ENCODE peak calls at places on chromosomes 1 and 21, in nine cellular contexts. One of them, this sample, is unnamed.

GRCh38 chr1:44707112-44707881 is 23.7 kb downstream of the RNU5D-1 start:
- DNase-seq in activated T-cell treated with anti-CD3 and anti-CD28 coated beads for 4 hours: no peak
- DNase-seq in germinal center: no peak
- DNase-seq in stimulated activated CD4-positive, alpha-beta T cell treated with anti-CD3 and anti-CD28 coated beads, Interleukin-2, amount 100 ng/mL, for 48 hours: no peak
- DNase-seq in COR-L47: no peak
- DNase-seq in HS-5: peak
- DNase-seq in Panc1: peak
- DNase-seq in stimulated activated CD8-positive, alpha-beta memory T cell treated with anti-CD3 and anti-CD28 coated beads, Interleukin-4, amount 100 ng/mL, for 24 hours: no peak
- DNase-seq in pancreas: no peak
- DNase-seq in this sample: no peak

GRCh38 chr1:11691302-11691914 is at the start of gene DRAXIN:
- DNase-seq in stimulated activated CD8-positive, alpha-beta memory T cell treated with anti-CD3 and anti-CD28 coated beads, Interleukin-4, amount 100 ng/mL, for 24 hours: no peak
- DNase-seq in Panc1: no peak
- DNase-seq in HS-5: no peak
- DNase-seq in stimulated activated CD4-positive, alpha-beta T cell treated with anti-CD3 and anti-CD28 coated beads, Interleukin-2, amount 100 ng/mL, for 48 hours: no peak
- DNase-seq in pancreas: no peak
- DNase-seq in COR-L47: peak
- DNase-seq in activated T-cell treated with anti-CD3 and anti-CD28 coated beads for 4 hours: no peak
- DNase-seq in germinal center: no peak
- DNase-seq in this sample: no peak

GRCh38 chr1:170032531-170033295 is 41.8 kb downstream of the KIFAP3 start:
- DNase-seq in Panc1: no peak
- DNase-seq in activated T-cell treated with anti-CD3 and anti-CD28 coated beads for 4 hours: no peak
- DNase-seq in HS-5: peak
- DNase-seq in germinal center: no peak
- DNase-seq in COR-L47: no peak
- DNase-seq in pancreas: no peak
- DNase-seq in stimulated activated CD8-positive, alpha-beta memory T cell treated with anti-CD3 and anti-CD28 coated beads, Interleukin-4, amount 100 ng/mL, for 24 hours: no peak
- DNase-seq in stimulated activated CD4-positive, alpha-beta T cell treated with anti-CD3 and anti-CD28 coated beads, Interleukin-2, amount 100 ng/mL, for 48 hours: no peak
- DNase-seq in this sample: no peak

GRCh38 chr1:157226739-157227138 is 88.5 kb upstream of the ETV3 start:
- DNase-seq in HS-5: no peak
- DNase-seq in COR-L47: no peak
- DNase-seq in stimulated activated CD4-positive, alpha-beta T cell treated with anti-CD3 and anti-CD28 coated beads, Interleukin-2, amount 100 ng/mL, for 48 hours: no peak
- DNase-seq in Panc1: no peak
- DNase-seq in pancreas: no peak
- DNase-seq in activated T-cell treated with anti-CD3 and anti-CD28 coated beads for 4 hours: no peak
- DNase-seq in germinal center: no peak
- DNase-seq in stimulated activated CD8-positive, alpha-beta memory T cell treated with anti-CD3 and anti-CD28 coated beads, Interleukin-4, amount 100 ng/mL, for 24 hours: no peak
- DNase-seq in this sample: no peak

GRCh38 chr1:153962088-153963029 is 978 bp downstream of the SLC39A1 start:
- DNase-seq in activated T-cell treated with anti-CD3 and anti-CD28 coated beads for 4 hours: no peak
- DNase-seq in stimulated activated CD8-positive, alpha-beta memory T cell treated with anti-CD3 and anti-CD28 coated beads, Interleukin-4, amount 100 ng/mL, for 24 hours: no peak
- DNase-seq in Panc1: no peak
- DNase-seq in HS-5: no peak
- DNase-seq in COR-L47: no peak
- DNase-seq in pancreas: peak
- DNase-seq in stimulated activated CD4-positive, alpha-beta T cell treated with anti-CD3 and anti-CD28 coated beads, Interleukin-2, amount 100 ng/mL, for 48 hours: no peak
- DNase-seq in germinal center: no peak
- DNase-seq in this sample: no peak

GRCh38 chr1:161958425-161958824 is 65.2 kb downstream of the OLFML2B start:
- DNase-seq in pancreas: no peak
- DNase-seq in COR-L47: no peak
- DNase-seq in activated T-cell treated with anti-CD3 and anti-CD28 coated beads for 4 hours: no peak
- DNase-seq in germinal center: no peak
- DNase-seq in HS-5: no peak
- DNase-seq in Panc1: no peak
- DNase-seq in stimulated activated CD8-positive, alpha-beta memory T cell treated with anti-CD3 and anti-CD28 coated beads, Interleukin-4, amount 100 ng/mL, for 24 hours: no peak
- DNase-seq in stimulated activated CD4-positive, alpha-beta T cell treated with anti-CD3 and anti-CD28 coated beads, Interleukin-2, amount 100 ng/mL, for 48 hours: no peak
- DNase-seq in this sample: no peak

GRCh38 chr1:150992626-150993025 is 10.5 kb downstream of the ANXA9 start:
- DNase-seq in stimulated activated CD8-positive, alpha-beta memory T cell treated with anti-CD3 and anti-CD28 coated beads, Interleukin-4, amount 100 ng/mL, for 24 hours: no peak
- DNase-seq in pancreas: no peak
- DNase-seq in activated T-cell treated with anti-CD3 and anti-CD28 coated beads for 4 hours: no peak
- DNase-seq in stimulated activated CD4-positive, alpha-beta T cell treated with anti-CD3 and anti-CD28 coated beads, Interleukin-2, amount 100 ng/mL, for 48 hours: no peak
- DNase-seq in Panc1: no peak
- DNase-seq in germinal center: no peak
- DNase-seq in HS-5: no peak
- DNase-seq in COR-L47: no peak
- DNase-seq in this sample: no peak

GRCh38 chr21:42047821-42048613 is 23.1 kb upstream of the UMODL1 start:
- DNase-seq in pancreas: no peak
- DNase-seq in stimulated activated CD4-positive, alpha-beta T cell treated with anti-CD3 and anti-CD28 coated beads, Interleukin-2, amount 100 ng/mL, for 48 hours: no peak
- DNase-seq in Panc1: no peak
- DNase-seq in HS-5: peak
- DNase-seq in COR-L47: no peak
- DNase-seq in stimulated activated CD8-positive, alpha-beta memory T cell treated with anti-CD3 and anti-CD28 coated beads, Interleukin-4, amount 100 ng/mL, for 24 hours: no peak
- DNase-seq in germinal center: no peak
- DNase-seq in activated T-cell treated with anti-CD3 and anti-CD28 coated beads for 4 hours: no peak
- DNase-seq in this sample: no peak

GRCh38 chr1:153658400-153659174 is at the start of gene SNAPIN:
- DNase-seq in COR-L47: peak
- DNase-seq in germinal center: peak
- DNase-seq in stimulated activated CD4-positive, alpha-beta T cell treated with anti-CD3 and anti-CD28 coated beads, Interleukin-2, amount 100 ng/mL, for 48 hours: peak
- DNase-seq in stimulated activated CD8-positive, alpha-beta memory T cell treated with anti-CD3 and anti-CD28 coated beads, Interleukin-4, amount 100 ng/mL, for 24 hours: peak
- DNase-seq in HS-5: peak
- DNase-seq in activated T-cell treated with anti-CD3 and anti-CD28 coated beads for 4 hours: peak
- DNase-seq in pancreas: peak
- DNase-seq in Panc1: peak
- DNase-seq in this sample: peak

GRCh38 chr21:43802713-43803313 is 13.4 kb downstream of the RRP1 start:
- DNase-seq in stimulated activated CD8-positive, alpha-beta memory T cell treated with anti-CD3 and anti-CD28 coated beads, Interleukin-4, amount 100 ng/mL, for 24 hours: no peak
- DNase-seq in stimulated activated CD4-positive, alpha-beta T cell treated with anti-CD3 and anti-CD28 coated beads, Interleukin-2, amount 100 ng/mL, for 48 hours: no peak
- DNase-seq in COR-L47: no peak
- DNase-seq in activated T-cell treated with anti-CD3 and anti-CD28 coated beads for 4 hours: no peak
- DNase-seq in HS-5: no peak
- DNase-seq in pancreas: peak
- DNase-seq in germinal center: no peak
- DNase-seq in Panc1: no peak
- DNase-seq in this sample: no peak

GRCh38 chr1:157691285-157691920 is 9.2 kb downstream of the FCRL3 start:
- DNase-seq in pancreas: no peak
- DNase-seq in stimulated activated CD8-positive, alpha-beta memory T cell treated with anti-CD3 and anti-CD28 coated beads, Interleukin-4, amount 100 ng/mL, for 24 hours: no peak
- DNase-seq in germinal center: peak
- DNase-seq in stimulated activated CD4-positive, alpha-beta T cell treated with anti-CD3 and anti-CD28 coated beads, Interleukin-2, amount 100 ng/mL, for 48 hours: no peak
- DNase-seq in HS-5: no peak
- DNase-seq in Panc1: peak
- DNase-seq in activated T-cell treated with anti-CD3 and anti-CD28 coated beads for 4 hours: no peak
- DNase-seq in COR-L47: no peak
- DNase-seq in this sample: peak

GRCh38 chr1:204937901-204938300 is 67.2 kb downstream of the NFASC start:
- DNase-seq in stimulated activated CD4-positive, alpha-beta T cell treated with anti-CD3 and anti-CD28 coated beads, Interleukin-2, amount 100 ng/mL, for 48 hours: no peak
- DNase-seq in activated T-cell treated with anti-CD3 and anti-CD28 coated beads for 4 hours: no peak
- DNase-seq in germinal center: no peak
- DNase-seq in pancreas: no peak
- DNase-seq in COR-L47: no peak
- DNase-seq in stimulated activated CD8-positive, alpha-beta memory T cell treated with anti-CD3 and anti-CD28 coated beads, Interleukin-4, amount 100 ng/mL, for 24 hours: no peak
- DNase-seq in HS-5: no peak
- DNase-seq in Panc1: no peak
- DNase-seq in this sample: no peak

GRCh38 chr1:44723496-44724407 is 7.2 kb downstream of the RNU5D-1 start:
- DNase-seq in Panc1: no peak
- DNase-seq in activated T-cell treated with anti-CD3 and anti-CD28 coated beads for 4 hours: peak
- DNase-seq in germinal center: peak
- DNase-seq in COR-L47: no peak
- DNase-seq in stimulated activated CD4-positive, alpha-beta T cell treated with anti-CD3 and anti-CD28 coated beads, Interleukin-2, amount 100 ng/mL, for 48 hours: peak
- DNase-seq in HS-5: no peak
- DNase-seq in stimulated activated CD8-positive, alpha-beta memory T cell treated with anti-CD3 and anti-CD28 coated beads, Interleukin-4, amount 100 ng/mL, for 24 hours: no peak
- DNase-seq in pancreas: peak
- DNase-seq in this sample: peak

GRCh38 chr1:63004868-63005267 is 220.9 kb downstream of the ATG4C start:
- DNase-seq in pancreas: no peak
- DNase-seq in HS-5: peak
- DNase-seq in Panc1: no peak
- DNase-seq in germinal center: no peak
- DNase-seq in stimulated activated CD8-positive, alpha-beta memory T cell treated with anti-CD3 and anti-CD28 coated beads, Interleukin-4, amount 100 ng/mL, for 24 hours: no peak
- DNase-seq in stimulated activated CD4-positive, alpha-beta T cell treated with anti-CD3 and anti-CD28 coated beads, Interleukin-2, amount 100 ng/mL, for 48 hours: no peak
- DNase-seq in activated T-cell treated with anti-CD3 and anti-CD28 coated beads for 4 hours: no peak
- DNase-seq in COR-L47: no peak
- DNase-seq in this sample: no peak

GRCh38 chr1:105399718-105400117 is 1650.0 kb downstream of the AMY1C start:
- DNase-seq in germinal center: no peak
- DNase-seq in HS-5: no peak
- DNase-seq in stimulated activated CD4-positive, alpha-beta T cell treated with anti-CD3 and anti-CD28 coated beads, Interleukin-2, amount 100 ng/mL, for 48 hours: no peak
- DNase-seq in COR-L47: no peak
- DNase-seq in stimulated activated CD8-positive, alpha-beta memory T cell treated with anti-CD3 and anti-CD28 coated beads, Interleukin-4, amount 100 ng/mL, for 24 hours: no peak
- DNase-seq in activated T-cell treated with anti-CD3 and anti-CD28 coated beads for 4 hours: no peak
- DNase-seq in pancreas: no peak
- DNase-seq in Panc1: no peak
- DNase-seq in this sample: no peak

GRCh38 chr1:7149080-7149838 is 364.0 kb downstream of the CAMTA1 start:
- DNase-seq in stimulated activated CD8-positive, alpha-beta memory T cell treated with anti-CD3 and anti-CD28 coated beads, Interleukin-4, amount 100 ng/mL, for 24 hours: no peak
- DNase-seq in pancreas: no peak
- DNase-seq in stimulated activated CD4-positive, alpha-beta T cell treated with anti-CD3 and anti-CD28 coated beads, Interleukin-2, amount 100 ng/mL, for 48 hours: no peak
- DNase-seq in COR-L47: no peak
- DNase-seq in Panc1: no peak
- DNase-seq in activated T-cell treated with anti-CD3 and anti-CD28 coated beads for 4 hours: no peak
- DNase-seq in HS-5: no peak
- DNase-seq in germinal center: no peak
- DNase-seq in this sample: no peak

GRCh38 chr1:191615422-191615821 is 542.8 kb upstream of the RGS18 start:
- DNase-seq in germinal center: no peak
- DNase-seq in activated T-cell treated with anti-CD3 and anti-CD28 coated beads for 4 hours: no peak
- DNase-seq in COR-L47: no peak
- DNase-seq in Panc1: no peak
- DNase-seq in HS-5: no peak
- DNase-seq in stimulated activated CD4-positive, alpha-beta T cell treated with anti-CD3 and anti-CD28 coated beads, Interleukin-2, amount 100 ng/mL, for 48 hours: no peak
- DNase-seq in pancreas: no peak
- DNase-seq in stimulated activated CD8-positive, alpha-beta memory T cell treated with anti-CD3 and anti-CD28 coated beads, Interleukin-4, amount 100 ng/mL, for 24 hours: no peak
- DNase-seq in this sample: no peak

GRCh38 chr1:1239624-1240347 is 6.7 kb downstream of the C1QTNF12 start:
- DNase-seq in Panc1: no peak
- DNase-seq in stimulated activated CD4-positive, alpha-beta T cell treated with anti-CD3 and anti-CD28 coated beads, Interleukin-2, amount 100 ng/mL, for 48 hours: no peak
- DNase-seq in COR-L47: no peak
- DNase-seq in activated T-cell treated with anti-CD3 and anti-CD28 coated beads for 4 hours: no peak
- DNase-seq in germinal center: no peak
- DNase-seq in HS-5: no peak
- DNase-seq in pancreas: peak
- DNase-seq in stimulated activated CD8-positive, alpha-beta memory T cell treated with anti-CD3 and anti-CD28 coated beads, Interleukin-4, amount 100 ng/mL, for 24 hours: no peak
- DNase-seq in this sample: no peak

GRCh38 chr21:45421846-45422775 is 17.1 kb downstream of the COL18A1 start:
- DNase-seq in Panc1: no peak
- DNase-seq in activated T-cell treated with anti-CD3 and anti-CD28 coated beads for 4 hours: no peak
- DNase-seq in COR-L47: no peak
- DNase-seq in stimulated activated CD8-positive, alpha-beta memory T cell treated with anti-CD3 and anti-CD28 coated beads, Interleukin-4, amount 100 ng/mL, for 24 hours: no peak
- DNase-seq in stimulated activated CD4-positive, alpha-beta T cell treated with anti-CD3 and anti-CD28 coated beads, Interleukin-2, amount 100 ng/mL, for 48 hours: no peak
- DNase-seq in pancreas: peak
- DNase-seq in HS-5: no peak
- DNase-seq in germinal center: no peak
- DNase-seq in this sample: no peak

GRCh38 chr21:45142469-45142868 is 68.1 kb downstream of the ADARB1 start:
- DNase-seq in activated T-cell treated with anti-CD3 and anti-CD28 coated beads for 4 hours: no peak
- DNase-seq in pancreas: no peak
- DNase-seq in germinal center: no peak
- DNase-seq in stimulated activated CD8-positive, alpha-beta memory T cell treated with anti-CD3 and anti-CD28 coated beads, Interleukin-4, amount 100 ng/mL, for 24 hours: no peak
- DNase-seq in HS-5: no peak
- DNase-seq in COR-L47: no peak
- DNase-seq in Panc1: no peak
- DNase-seq in stimulated activated CD4-positive, alpha-beta T cell treated with anti-CD3 and anti-CD28 coated beads, Interleukin-2, amount 100 ng/mL, for 48 hours: no peak
- DNase-seq in this sample: no peak